ENCODE peak calls at places on chromosome 20, in six cellular contexts. A, C, P, F, J and H are unnamed samples.

GRCh38 chr20:37376791-37377190 is 30.9 kb downstream of the SRC start:
- DNase-seq in A (no peak), C (no peak), P (no peak), F (no peak), J (no peak), H (no peak)

GRCh38 chr20:19658137-19658536 is 99.9 kb upstream of the RIN2 start:
- DNase-seq in A (no peak), C (no peak), P (no peak), F (no peak), J (no peak), H (no peak)

GRCh38 chr20:7622399-7622961 is 317.8 kb downstream of the HAO1 start:
- DNase-seq in A (no peak), C (no peak), P (no peak), F (no peak), J (no peak), H (no peak)

GRCh38 chr20:57513199-57513598 is 11.7 kb downstream of the CTCFL start:
- DNase-seq in A (peak), C (no peak), P (peak), F (no peak), J (no peak), H (no peak)

GRCh38 chr20:35625584-35626385 is 10.2 kb downstream of the SPAG4 start:
- DNase-seq in A (no peak), C (no peak), P (no peak), F (no peak), J (no peak), H (no peak)

GRCh38 chr20:25207149-25207959 is 11.8 kb downstream of the ENTPD6 start:
- DNase-seq in A (no peak), C (no peak), P (no peak), F (no peak), J (no peak), H (no peak)

GRCh38 chr20:59192533-59192896 is 28.9 kb downstream of the ZNF831 start:
- DNase-seq in A (no peak), C (no peak), P (no peak), F (no peak), J (no peak), H (no peak)

GRCh38 chr20:44733341-44734069 is 12.2 kb upstream of the KCNK15 start:
- DNase-seq in A (peak), C (peak), P (peak), F (peak), J (peak), H (peak)

GRCh38 chr20:15700147-15700765 is 873.0 kb downstream of the KIF16B start:
- DNase-seq in A (no peak), C (no peak), P (no peak), F (no peak), J (no peak), H (no peak)

GRCh38 chr20:5933802-5934436 is 16.4 kb downstream of the TRMT6 start:
- DNase-seq in A (no peak), C (peak), P (no peak), F (no peak), J (peak), H (no peak)

GRCh38 chr20:25856256-25856884 is 159.7 kb upstream of the ZNF337 start:
- DNase-seq in A (no peak), C (no peak), P (no peak), F (no peak), J (no peak), H (no peak)

GRCh38 chr20:25215521-25215920 is 20.0 kb downstream of the ENTPD6 start:
- DNase-seq in A (no peak), C (no peak), P (no peak), F (no peak), J (no peak), H (no peak)

GRCh38 chr20:37007898-37008649 is 56.6 kb upstream of the SAMHD1 start:
- DNase-seq in A (peak), C (peak), P (peak), F (no peak), J (no peak), H (peak)